ENCODE peak calls at places on chromosomes 6 and 20, in four cellular contexts. E is ovary, B is heart right ventricle, W is GM23338. G is an unnamed sample.

GRCh38 chr20:43955244-43956191 is 40.9 kb downstream of the TOX2 start:
- DNase-seq in W (no peak), E (peak), B (no peak), G (peak)

GRCh38 chr20:38874460-38875169 is 51.6 kb upstream of the FAM83D start:
- DNase-seq in E (no peak), W (no peak), B (no peak), G (no peak)

GRCh38 chr6:130136803-130137202 is 85.9 kb downstream of the SAMD3 start:
- DNase-seq in W (no peak), B (no peak), E (no peak), G (no peak)

GRCh38 chr20:17228624-17229061 is 1.8 kb downstream of the PCSK2 start:
- DNase-seq in E (peak), W (peak), B (no peak), G (no peak)

GRCh38 chr6:163354779-163355431 is 59.6 kb upstream of the QKI start:
- DNase-seq in W (no peak), E (no peak), B (peak), G (no peak)

GRCh38 chr6:53532942-53533341 is 12.0 kb downstream of the GCLC start:
- DNase-seq in W (no peak), E (no peak), B (no peak), G (no peak)

GRCh38 chr20:23125625-23126191 is 39.6 kb upstream of the CD93 start:
- DNase-seq in E (no peak), W (no peak), B (no peak), G (no peak)

GRCh38 chr6:26016326-26017275 is 54.0 kb downstream of the TRIM38 start:
- DNase-seq in W (no peak), B (peak), E (peak), G (no peak)

GRCh38 chr6:14118444-14118843 is 872 bp downstream of the CD83 start:
- DNase-seq in E (no peak), B (no peak), W (no peak), G (no peak)

GRCh38 chr20:10771435-10772140 is 97.8 kb upstream of the JAG1 start:
- DNase-seq in E (no peak), W (no peak), B (no peak), G (no peak)

GRCh38 chr6:148289153-148289552 is 53.5 kb upstream of the SASH1 start:
- DNase-seq in W (no peak), B (no peak), E (no peak), G (no peak)

GRCh38 chr20:49969946-49970345 is 12.8 kb upstream of the SNAI1 start:
- DNase-seq in E (no peak), W (no peak), B (no peak), G (no peak)

GRCh38 chr6:78605909-78606446 is 261.4 kb upstream of the IRAK1BP1 start:
- DNase-seq in W (no peak), E (peak), B (no peak), G (no peak)

GRCh38 chr6:1024587-1024986 is 287.3 kb upstream of the FOXQ1 start:
- DNase-seq in W (no peak), E (no peak), B (no peak), G (no peak)

GRCh38 chr6:151109361-151109760 is 130.4 kb upstream of the AKAP12 start:
- DNase-seq in E (no peak), B (no peak), W (no peak), G (no peak)

GRCh38 chr6:142478117-142478516 is 176.3 kb downstream of the ADGRG6 start:
- DNase-seq in B (no peak), E (no peak), W (peak), G (no peak)
- TF ChIP-seq CTCF in B (no peak), E (no peak), W (no peak), G (no peak)

GRCh38 chr6:80348263-80348662 is 241.8 kb downstream of the BCKDHB start:
- DNase-seq in E (no peak), B (peak), W (no peak), G (no peak)
- TF ChIP-seq CTCF in E (no peak), B (no peak), W (no peak), G (no peak)

DNA sequence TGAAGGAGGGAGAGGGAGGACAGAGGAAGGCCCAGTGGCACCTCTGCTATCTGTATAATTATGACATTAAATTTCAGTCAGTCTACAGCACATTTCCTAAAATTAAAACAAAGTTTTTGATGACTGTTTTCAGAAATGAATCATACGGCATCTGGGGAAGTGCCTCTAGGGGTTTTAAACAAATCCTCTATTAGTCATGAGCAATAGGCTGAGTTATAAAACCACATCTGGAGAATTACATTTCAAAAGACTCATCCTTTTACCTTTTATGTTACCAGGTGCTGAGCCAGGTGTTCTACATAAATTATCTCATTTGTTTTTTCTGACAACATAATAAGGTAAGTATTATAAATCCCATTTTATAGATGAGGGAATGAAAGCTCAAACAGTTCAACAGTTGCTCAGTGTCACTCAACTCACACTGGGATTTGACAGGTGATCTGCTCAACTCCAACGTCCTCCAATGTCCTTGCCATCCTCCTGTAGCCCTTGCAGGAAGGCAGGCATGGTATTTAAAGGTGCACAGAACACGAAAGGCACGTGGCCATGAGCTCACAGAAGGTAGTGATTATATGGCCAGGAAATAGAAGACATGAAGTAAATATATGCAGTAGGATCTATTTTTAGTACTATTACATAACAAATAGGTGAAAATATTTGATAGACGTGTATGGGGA is 184.2 kb upstream of the MAN1A1 start:
- DNase-seq in W (no peak), E (no peak), B (no peak), G (peak)
- TF ChIP-seq CTCF in W (no peak), E (no peak), B (no peak), G (no peak)

GRCh38 chr20:36210561-36210960 is 25.7 kb upstream of the AAR2 start:
- DNase-seq in W (no peak), E (no peak), B (no peak), G (no peak)
- TF ChIP-seq CTCF in W (no peak), E (no peak), B (no peak), G (no peak)

GRCh38 chr6:166766769-166767168 is 139.7 kb upstream of the RPS6KA2 start:
- DNase-seq in B (no peak), W (no peak), E (no peak), G (no peak)

GRCh38 chr6:166765234-166765541 is 138.1 kb upstream of the RPS6KA2 start:
- DNase-seq in E (no peak), W (no peak), B (no peak), G (no peak)

GRCh38 chr6:166764473-166765233 is 137.6 kb upstream of the RPS6KA2 start:
- DNase-seq in B (no peak), W (no peak), E (no peak), G (no peak)

GRCh38 chr6:166761801-166762200 is 134.8 kb upstream of the RPS6KA2 start:
- DNase-seq in W (no peak), B (no peak), E (no peak), G (no peak)

DNA sequence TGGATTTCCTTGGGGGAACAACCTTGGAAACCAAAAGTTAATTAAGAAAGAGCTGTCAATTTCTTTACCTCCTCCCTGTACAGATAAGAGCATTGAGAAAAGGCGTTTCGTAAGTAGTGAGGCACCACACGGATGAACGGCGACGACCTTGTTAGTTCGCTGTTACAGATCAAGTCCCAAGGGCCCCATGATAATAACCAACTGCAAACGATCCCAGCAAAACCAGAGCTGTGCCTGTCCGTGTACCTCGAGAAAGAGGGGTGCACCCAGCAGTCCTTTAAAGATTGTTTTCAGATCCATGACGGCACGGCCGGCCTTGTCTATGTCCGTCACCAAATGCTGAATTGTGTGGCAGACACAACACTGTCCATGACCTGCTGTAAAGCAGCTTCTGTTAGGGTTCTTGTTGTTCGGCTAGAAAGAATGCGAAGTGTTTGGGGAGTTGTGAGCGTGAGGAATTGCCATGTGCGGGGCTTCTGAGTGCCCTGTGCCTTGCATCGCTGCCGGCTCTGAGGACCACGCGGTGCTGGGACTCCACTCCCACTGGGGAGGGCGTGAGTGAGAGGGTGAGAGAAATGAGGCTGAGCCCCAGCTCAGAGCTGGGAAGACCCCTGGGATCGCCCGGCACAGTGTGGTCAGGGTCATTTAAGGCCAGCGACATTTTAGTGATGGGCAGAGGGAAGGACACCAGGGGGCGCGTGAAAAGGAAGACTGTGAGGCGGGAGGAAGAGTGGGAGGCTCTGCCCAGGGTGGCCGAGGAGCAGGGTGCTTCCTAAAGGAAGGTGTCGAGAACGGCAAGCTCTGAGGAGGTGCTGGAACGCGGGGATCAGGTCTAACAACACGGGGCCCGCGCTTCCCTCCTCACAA is 136.8 kb upstream of the RPS6KA2 start:
- DNase-seq in E (no peak), W (no peak), B (no peak), G (no peak)
- TF ChIP-seq CTCF in E (no peak), W (peak), B (no peak), G (no peak)

GRCh38 chr20:33515569-33516216 is 25.8 kb downstream of the CBFA2T2 start:
- DNase-seq in E (no peak), B (no peak), W (peak), G (no peak)
- TF ChIP-seq CTCF in E (no peak), B (no peak), W (peak), G (no peak)

GRCh38 chr6:101042966-101043365 is 161.8 kb upstream of the ASCC3 start:
- DNase-seq in B (no peak), E (no peak), W (no peak), G (no peak)
- TF ChIP-seq CTCF in B (no peak), E (no peak), W (no peak), G (no peak)

G was measured in GM13977.